ENCODE peak calls at places on chromosomes 1 and 21, in four cellular contexts. B is tibial nerve, N is breast epithelium, T is left lung. V is an unnamed sample.

GRCh38 chr1:152941037-152941700 is 5.8 kb upstream of the SPRR5 start:
- DNase-seq in B (no peak), N (no peak), T (no peak), V (no peak)

GRCh38 chr1:230750576-230750975 is 3.4 kb downstream of the CAPN9 start:
- DNase-seq in B (no peak), N (no peak), T (no peak), V (no peak)

GRCh38 chr1:244199883-244200282 is 148.8 kb downstream of the ZBTB18 start:
- DNase-seq in B (no peak), N (no peak), T (no peak), V (no peak)

GRCh38 chr1:58266242-58266641 is 280.3 kb downstream of the OMA1 start:
- DNase-seq in B (no peak), N (no peak), T (no peak), V (no peak)

GRCh38 chr21:35857082-35857481 is 203.2 kb downstream of the SETD4 start:
- DNase-seq in B (no peak), N (no peak), T (no peak), V (no peak)

GRCh38 chr1:9145021-9145668 is 16.2 kb upstream of the GPR157 start:
- DNase-seq in B (no peak), N (no peak), T (peak; percentile 66), V (no peak)

GRCh38 chr1:194295690-194296089 is 1109.3 kb upstream of the B3GALT2 start:
- DNase-seq in B (no peak), N (no peak), T (no peak), V (no peak)

GRCh38 chr1:223074901-223075300 is 68.1 kb downstream of the TLR5 start:
- DNase-seq in B (no peak), N (no peak), T (no peak), V (no peak)

GRCh38 chr1:79005945-79006344 is 585 bp downstream of the ADGRL4 start:
- DNase-seq in B (no peak), N (no peak), T (no peak), V (no peak)

GRCh38 chr1:109255673-109256072 is 6.3 kb downstream of the CELSR2 start:
- DNase-seq in B (no peak), N (no peak), T (peak; percentile 39), V (no peak)

GRCh38 chr1:9559673-9560072 is 20.4 kb downstream of the SLC25A33 start:
- DNase-seq in B (no peak), N (no peak), T (no peak), V (no peak)

GRCh38 chr1:64357376-64357775 is 112.6 kb upstream of the CACHD1 start:
- DNase-seq in B (no peak), N (no peak), T (no peak), V (no peak)

GRCh38 chr1:153100241-153100640 is 5.9 kb upstream of the SPRR2E start:
- DNase-seq in B (no peak), N (no peak), T (no peak), V (no peak)

GRCh38 chr1:58699011-58699762 is 675 bp downstream of the MYSM1 start:
- DNase-seq in B (no peak), N (no peak), T (no peak), V (no peak)

GRCh38 chr1:156873659-156874058 is 13.0 kb downstream of the NTRK1 start:
- DNase-seq in B (no peak), N (no peak), T (no peak), V (no peak)

GRCh38 chr21:41511858-41512257 is 3.9 kb upstream of the TMPRSS2 start:
- DNase-seq in B (no peak), N (no peak), T (no peak), V (no peak)

GRCh38 chr1:15073799-15074308 is 79.7 kb upstream of the TMEM51 start:
- DNase-seq in B (no peak), N (no peak), T (no peak), V (no peak)

GRCh38 chr1:74396942-74397341 is 115.5 kb downstream of the LRRC53 start:
- DNase-seq in B (no peak), N (no peak), T (no peak), V (no peak)

GRCh38 chr21:15034126-15034848 is 30.5 kb downstream of the NRIP1 start:
- DNase-seq in B (no peak), N (no peak), T (no peak), V (no peak)

GRCh38 chr1:211920602-211921226 is 90.2 kb upstream of the LPGAT1 start:
- DNase-seq in B (peak; percentile 36), N (no peak), T (no peak), V (no peak)

GRCh38 chr1:19698181-19698580 is 33.5 kb downstream of the HTR6 start:
- DNase-seq in B (no peak), N (no peak), T (no peak), V (no peak)

GRCh38 chr1:187257476-187257875 is 428.7 kb downstream of the PLA2G4A start:
- DNase-seq in B (no peak), N (no peak), T (no peak), V (no peak)

GRCh38 chr1:98028800-98029199 is 108.0 kb upstream of the DPYD start:
- DNase-seq in B (no peak), N (no peak), T (no peak), V (no peak)

GRCh38 chr1:54218883-54219687 is 19.1 kb downstream of the MRPL37 start:
- DNase-seq in B (no peak), N (no peak), T (no peak), V (no peak)

GRCh38 chr1:202343652-202344349 is 2.1 kb upstream of the UBE2T start:
- DNase-seq in B (no peak), N (no peak), T (no peak), V (no peak)

GRCh38 chr1:203667616-203668015 is 41.0 kb downstream of the ATP2B4 start:
- DNase-seq in B (no peak), N (no peak), T (no peak), V (no peak)

GRCh38 chr1:229342902-229343587 is at the start of gene CCSAP:
- DNase-seq in B (peak; percentile 23), N (no peak), T (peak; percentile 90), V (peak; percentile 90)

GRCh38 chr1:4734219-4734618 is 79.8 kb downstream of the AJAP1 start:
- DNase-seq in B (no peak), N (no peak), T (peak; percentile 13), V (no peak)

GRCh38 chr1:4733446-4734175 is 79.2 kb downstream of the AJAP1 start:
- DNase-seq in B (no peak), N (no peak), T (peak; percentile 64), V (no peak)

GRCh38 chr1:4730078-4730477 is 75.7 kb downstream of the AJAP1 start:
- DNase-seq in B (no peak), N (no peak), T (peak; percentile 14), V (no peak)

GRCh38 chr1:4736254-4736653 is 81.8 kb downstream of the AJAP1 start:
- DNase-seq in B (no peak), N (no peak), T (peak; percentile 47), V (no peak)

DNA sequence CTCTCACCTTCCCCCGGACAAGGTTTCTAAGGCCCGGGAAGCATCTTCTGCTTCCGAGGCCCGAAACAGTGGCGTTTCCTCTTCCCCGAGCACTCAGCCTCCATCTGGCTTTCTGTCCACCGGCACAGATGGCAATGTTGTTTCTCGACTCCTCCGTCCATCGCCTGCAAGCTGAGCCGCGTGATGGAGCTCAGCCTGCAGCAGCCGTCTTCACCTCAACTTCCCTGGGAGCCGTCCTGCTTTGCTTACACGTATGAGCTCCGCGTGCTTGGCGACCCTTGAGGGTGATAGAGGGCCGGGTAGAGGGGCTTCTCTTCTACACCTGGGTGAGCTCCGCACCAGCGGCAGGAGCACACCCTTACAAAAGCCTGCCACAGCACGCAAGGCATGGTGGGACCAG is 80.4 kb downstream of the AJAP1 start:
- DNase-seq in B (no peak), N (no peak), T (peak; percentile 67), V (no peak)
- H3K27ac ChIP-seq in B (no peak overlapping the region), N (no peak overlapping the region), T (no peak overlapping the region), V (no peak overlapping the region)

GRCh38 chr1:151715726-151716404 is 738 bp downstream of the CELF3 start:
- DNase-seq in B (no peak), N (no peak), T (no peak), V (peak; percentile 4)

GRCh38 chr1:151713044-151713443 is 3.6 kb downstream of the CELF3 start:
- DNase-seq in B (no peak), N (no peak), T (no peak), V (no peak)

GRCh38 chr1:151714820-151715725 is 1.5 kb downstream of the CELF3 start:
- DNase-seq in B (no peak), N (no peak), T (no peak), V (no peak)

GRCh38 chr1:151711940-151712339 is 4.7 kb downstream of the CELF3 start:
- DNase-seq in B (no peak), N (no peak), T (no peak), V (no peak)

GRCh38 chr1:151713874-151714273 is 2.7 kb downstream of the CELF3 start:
- DNase-seq in B (no peak), N (no peak), T (no peak), V (no peak)
- H3K27ac ChIP-seq in B (no peak overlapping the region), N (no peak overlapping the region), T (no peak overlapping the region), V (no peak overlapping the region)

DNA sequence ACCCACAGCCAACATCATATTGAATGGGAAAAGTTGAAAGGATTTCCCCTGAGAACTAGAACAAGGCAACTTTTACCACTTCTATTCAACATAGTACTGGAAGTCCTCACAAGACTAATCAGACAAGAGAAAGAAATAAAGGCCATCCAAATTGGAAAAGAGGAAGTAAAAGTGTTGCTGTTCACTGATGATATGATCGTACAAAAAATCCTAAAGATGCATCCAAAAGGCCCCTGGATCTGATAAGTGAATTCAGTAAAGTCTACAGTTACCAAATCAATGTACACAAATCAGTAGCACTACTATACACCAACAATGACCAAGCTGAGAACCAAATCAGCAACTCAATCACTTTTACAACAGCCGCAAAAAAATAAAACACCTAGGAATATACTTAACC is 28.3 kb downstream of the RAB3GAP2 start:
- DNase-seq in B (no peak), N (no peak), T (no peak), V (no peak)
- H3K27ac ChIP-seq in B (no peak overlapping the region), N (no peak overlapping the region), T (no peak overlapping the region), V (no peak overlapping the region)

DNA sequence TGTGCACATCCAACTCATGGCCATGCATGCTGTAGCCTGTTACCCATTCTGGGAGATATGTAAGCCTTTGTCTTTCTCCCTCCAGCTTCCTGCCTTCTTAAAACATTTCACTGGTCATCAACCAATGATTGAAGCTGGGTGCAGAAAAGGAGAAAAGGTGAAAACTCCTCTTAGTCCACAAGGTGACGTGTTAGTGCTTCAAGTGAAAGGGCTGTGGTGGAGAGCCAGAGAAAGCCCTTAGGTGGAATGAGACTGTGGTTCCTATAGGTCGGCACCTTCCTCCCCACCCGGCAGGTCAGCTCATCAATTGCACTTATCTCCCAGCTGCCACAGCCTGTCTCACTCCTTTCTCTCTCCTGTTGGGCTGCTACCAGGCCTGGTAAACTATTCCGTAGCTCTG is 30.4 kb downstream of the ERG start:
- DNase-seq in B (no peak), N (no peak), T (no peak), V (no peak)
- H3K27ac ChIP-seq in B (no peak overlapping the region), N (no peak overlapping the region), T (no peak overlapping the region), V (no peak overlapping the region)

GRCh38 chr1:193108471-193108870 is 3.3 kb upstream of the GLRX2 start:
- DNase-seq in B (no peak), N (no peak), T (no peak), V (no peak)

GRCh38 chr1:193111641-193112090 is 6.5 kb upstream of the GLRX2 start:
- DNase-seq in B (peak; percentile 35), N (no peak), T (peak; percentile 85), V (no peak)

GRCh38 chr1:193110246-193110645 is 5.0 kb upstream of the GLRX2 start:
- DNase-seq in B (no peak), N (no peak), T (no peak), V (no peak)

GRCh38 chr1:193109619-193110018 is 4.4 kb upstream of the GLRX2 start:
- DNase-seq in B (no peak), N (no peak), T (no peak), V (no peak)

GRCh38 chr1:193110864-193111263 is 5.7 kb upstream of the GLRX2 start:
- DNase-seq in B (no peak), N (no peak), T (no peak), V (no peak)
- H3K27ac ChIP-seq in B (peak overlapping the region; percentile 68), N (no peak overlapping the region), T (no peak overlapping the region), V (no peak overlapping the region)